ENCODE peak calls at places on chromosomes 11 and 22, in eight cellular contexts. B, N, A, K, Z, Y, S and Q are unnamed samples.

GRCh38 chr22:37187891-37188761 is at the start of gene C1QTNF6:
- DNase-seq in Y (peak), B (no peak), K (no peak), A (peak), Z (peak), S (peak), N (no peak), Q (peak)

GRCh38 chr11:67301951-67302516 is 1.3 kb upstream of the SSH3 start:
- DNase-seq in K (no peak), B (no peak), N (peak), Y (peak), Z (peak), A (peak), S (peak), Q (no peak)

GRCh38 chr11:10164621-10165020 is 129.4 kb downstream of the SBF2 start:
- DNase-seq in Y (no peak), A (no peak), S (no peak), N (no peak), Z (no peak), B (no peak), K (no peak), Q (no peak)

GRCh38 chr11:16403851-16404250 is 47.5 kb upstream of the SOX6 start:
- DNase-seq in N (no peak), S (no peak), A (no peak), Z (no peak), Y (no peak), B (no peak), K (no peak), Q (no peak)

GRCh38 chr22:26672060-26672471 is 14.7 kb downstream of the MIAT start:
- DNase-seq in K (no peak), N (no peak), Y (no peak), A (no peak), B (peak), S (no peak), Z (no peak), Q (no peak)

GRCh38 chr11:77213589-77214428 is 85.8 kb downstream of the MYO7A start:
- DNase-seq in A (no peak), Y (no peak), B (no peak), N (no peak), K (no peak), Z (no peak), S (no peak), Q (no peak)

GRCh38 chr22:30920407-30920806 is 48.2 kb downstream of the MORC2 start:
- DNase-seq in B (peak), N (peak), Y (peak), S (peak), Z (peak), A (peak), K (peak), Q (peak)

GRCh38 chr11:115505165-115505564 is 950 bp upstream of the CADM1 start:
- DNase-seq in B (no peak), Y (no peak), Z (no peak), S (no peak), A (no peak), K (no peak), N (no peak), Q (no peak)

GRCh38 chr11:113991170-113991569 is 16.3 kb downstream of the HTR3A start:
- DNase-seq in Y (no peak), Z (no peak), B (peak), S (peak), K (no peak), A (peak), N (peak), Q (peak)

GRCh38 chr11:31636983-31637382 is 127.4 kb downstream of the ELP4 start:
- DNase-seq in A (no peak), B (no peak), K (no peak), N (no peak), Z (no peak), S (no peak), Y (no peak), Q (no peak)

GRCh38 chr22:25282671-25283561 is 63.5 kb downstream of the CRYBB2 start:
- DNase-seq in A (peak), B (peak), N (no peak), Z (no peak), Y (no peak), K (no peak), S (no peak), Q (no peak)

GRCh38 chr22:29971607-29972006 is 88.6 kb downstream of the MTMR3 start:
- DNase-seq in B (no peak), Z (no peak), Y (no peak), K (no peak), N (no peak), A (no peak), S (no peak), Q (no peak)

GRCh38 chr11:119890466-119890865 is 161.5 kb upstream of the NECTIN1 start:
- DNase-seq in A (no peak), Y (no peak), S (no peak), Z (no peak), K (no peak), B (no peak), N (no peak), Q (no peak)

GRCh38 chr11:65781152-65781961 is 581 bp upstream of the AP5B1 start:
- DNase-seq in N (no peak), A (peak), S (no peak), K (no peak), Y (peak), Z (no peak), B (no peak), Q (no peak)

GRCh38 chr22:28978158-28978557 is 83.5 kb downstream of the C22orf31 start:
- DNase-seq in K (peak), S (peak), N (peak), A (no peak), B (peak), Y (no peak), Z (no peak), Q (no peak)

GRCh38 chr11:10355257-10355661 is 50.4 kb downstream of the ADM start:
- DNase-seq in B (no peak), Y (no peak), Z (no peak), K (no peak), N (no peak), S (peak), A (no peak), Q (no peak)

GRCh38 chr11:14789879-14790484 is 102.0 kb downstream of the CYP2R1 start:
- DNase-seq in B (no peak), A (no peak), Z (no peak), N (no peak), Y (no peak), S (peak), K (no peak), Q (peak)

GRCh38 chr22:49301398-49302149 is 526.1 kb downstream of the BRD1 start:
- DNase-seq in S (no peak), N (no peak), A (no peak), B (no peak), Y (no peak), K (no peak), Z (no peak), Q (no peak)

GRCh38 chr11:17494019-17494418 is 17.4 kb upstream of the ABCC8 start:
- DNase-seq in Y (no peak), A (no peak), Z (no peak), K (no peak), N (no peak), B (no peak), S (no peak), Q (no peak)

GRCh38 chr11:128157423-128158298 is 429.7 kb downstream of the ETS1 start:
- DNase-seq in K (peak), B (peak), Z (peak), S (peak), Y (no peak), A (peak), N (peak), Q (peak)

GRCh38 chr11:102312656-102313055 is 4.6 kb upstream of the BIRC3 start:
- DNase-seq in N (no peak), Z (no peak), K (no peak), B (no peak), S (peak), Y (no peak), A (no peak), Q (no peak)

GRCh38 chr11:35292290-35292689 is 127.1 kb downstream of the SLC1A2 start:
- DNase-seq in N (no peak), Z (peak), A (no peak), S (no peak), K (no peak), Y (no peak), B (no peak), Q (no peak)

GRCh38 chr11:61689164-61689496 is 8.9 kb downstream of the DAGLA start:
- DNase-seq in A (no peak), N (no peak), K (no peak), Y (no peak), S (no peak), Z (no peak), B (no peak), Q (no peak)

GRCh38 chr11:130737041-130737830 is 179.0 kb downstream of the SNX19 start:
- DNase-seq in B (no peak), Y (no peak), A (no peak), K (no peak), S (no peak), Z (no peak), N (no peak), Q (no peak)

GRCh38 chr11:7671807-7672206 is 1.5 kb downstream of the CYB5R2 start:
- DNase-seq in N (no peak), B (peak), K (no peak), Z (no peak), Y (no peak), A (no peak), S (no peak), Q (no peak)

GRCh38 chr11:35144811-35145210 is 5.8 kb downstream of the CD44 start:
- DNase-seq in N (no peak), A (no peak), Z (no peak), K (no peak), S (peak), B (no peak), Y (no peak), Q (no peak)

GRCh38 chr11:6587360-6587953 is 16.0 kb downstream of the RRP8 start:
- DNase-seq in B (no peak), N (peak), Y (no peak), S (no peak), Z (no peak), K (no peak), A (no peak), Q (no peak)

GRCh38 chr11:13073119-13073981 is 64.2 kb downstream of the RASSF10 start:
- DNase-seq in Z (no peak), Y (no peak), A (peak), K (peak), B (no peak), N (no peak), S (peak), Q (no peak)